ENCODE peak calls at places on chromosome X, in four cellular contexts. K, W, A and C are unnamed samples.

GRCh38 chrX:10017866-10018265 is 50.7 kb downstream of the CLDN34 start:
- DNase-seq in K (no peak), W (peak), A (peak), C (no peak)

GRCh38 chrX:134484039-134484438 is 24.1 kb downstream of the HPRT1 start:
- DNase-seq in K (peak), W (peak), A (peak), C (peak)

GRCh38 chrX:133444952-133445831 is 29.9 kb upstream of the GPC4 start:
- DNase-seq in K (no peak), W (peak), A (no peak), C (no peak)

GRCh38 chrX:48490661-48491060 is 14.7 kb downstream of the FTSJ1 start:
- DNase-seq in K (no peak), W (no peak), A (no peak), C (no peak)

GRCh38 chrX:53654378-53654777 is 32.1 kb downstream of the HUWE1 start:
- DNase-seq in K (no peak), W (no peak), A (no peak), C (no peak)

GRCh38 chrX:46953597-46953996 is 41.4 kb downstream of the JADE3 start:
- DNase-seq in K (no peak), W (no peak), A (peak), C (no peak)

GRCh38 chrX:16745659-16746058 is 26.2 kb downstream of the SYAP1 start:
- DNase-seq in K (no peak), W (no peak), A (peak), C (no peak)

GRCh38 chrX:154967603-154968002 is 54.9 kb downstream of the F8 start:
- DNase-seq in K (no peak), W (peak), A (no peak), C (peak)

GRCh38 chrX:133660356-133660755 is 245.1 kb upstream of the GPC4 start:
- DNase-seq in K (no peak), W (no peak), A (no peak), C (no peak)

GRCh38 chrX:44062842-44063241 is 89.7 kb upstream of the NDP start:
- DNase-seq in K (no peak), W (no peak), A (no peak), C (no peak)

GRCh38 chrX:40479777-40480318 is 100.9 kb upstream of the ATP6AP2 start:
- DNase-seq in K (peak), W (no peak), A (no peak), C (no peak)

GRCh38 chrX:11867610-11868345 is 109.7 kb downstream of the MSL3 start:
- DNase-seq in K (peak), W (no peak), A (no peak), C (no peak)

GRCh38 chrX:41921492-41922124 is 1.7 kb downstream of the CASK start:
- DNase-seq in K (no peak), W (no peak), A (peak), C (no peak)

GRCh38 chrX:39527045-39527444 is 570.7 kb downstream of the BCOR start:
- DNase-seq in K (peak), W (no peak), A (no peak), C (no peak)

DNA sequence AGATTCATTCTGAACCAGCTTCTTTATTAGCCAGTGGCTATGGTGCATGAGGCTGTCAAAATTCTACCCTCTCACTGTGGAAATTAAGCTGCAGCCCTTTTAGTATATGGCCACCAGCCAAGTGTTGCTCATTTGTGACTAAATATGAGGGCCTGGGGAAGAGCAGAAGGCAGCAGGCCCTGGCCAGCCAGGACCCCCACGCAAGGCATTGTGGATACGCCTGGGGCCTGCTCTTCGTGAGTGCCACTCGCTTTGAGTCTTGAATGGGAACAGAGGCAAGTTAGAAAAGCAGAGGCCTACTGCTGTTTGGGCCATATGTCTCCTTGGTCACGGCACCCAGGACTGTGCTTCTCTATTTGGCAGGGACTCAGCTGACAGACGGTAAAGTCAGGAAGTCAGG is 10.9 kb downstream of the RTL5 start:
- DNase-seq in K (no peak), W (no peak), A (no peak), C (no peak)
- TF ChIP-seq TCF7L2 in K (no peak), W (no peak), A (no peak), C (no peak)

GRCh38 chrX:103356023-103356798 is at the start of gene TCEAL9:
- DNase-seq in K (peak), W (peak), A (peak), C (no peak)
- TF ChIP-seq TCF7L2 in K (no peak), W (no peak), A (no peak), C (no peak)

GRCh38 chrX:72029473-72030411 is 102.0 kb downstream of the RTL5 start:
- DNase-seq in K (no peak), W (no peak), A (peak), C (peak)
- TF ChIP-seq TCF7L2 in K (no peak), W (no peak), A (no peak), C (no peak)

DNA sequence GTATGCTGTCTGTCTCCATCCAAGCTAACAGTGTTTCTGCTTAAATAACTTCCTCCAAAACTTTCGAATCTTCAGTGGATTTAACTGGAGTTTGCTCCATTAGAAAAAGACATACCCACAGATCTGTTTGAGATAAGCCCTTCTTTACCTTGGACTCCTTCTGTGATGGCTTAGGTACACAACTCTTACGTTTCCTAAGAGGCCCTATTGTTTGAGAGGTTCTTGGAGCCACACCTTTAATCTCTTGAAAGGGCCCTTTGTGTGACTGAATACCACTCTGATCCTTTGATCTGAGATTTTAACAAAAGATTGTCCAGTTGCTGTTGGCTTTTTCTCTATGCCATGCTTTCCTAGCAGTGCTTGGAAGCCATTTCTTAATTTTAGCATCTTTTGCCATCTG is 92.5 kb downstream of the AKAP4 start:
- DNase-seq in K (no peak), W (no peak), A (peak), C (no peak)
- TF ChIP-seq TCF7L2 in K (no peak), W (no peak), A (peak), C (no peak)